ENCODE peak calls at places on chromosomes 12 and 14, in eight cellular contexts. One of them, this sample, is unnamed.

GRCh38 chr14:100032749-100033148 is 32.5 kb upstream of the EVL start:
- DNase-seq in GM06990: no peak
- DNase-seq in cardiac muscle cell: no peak
- DNase-seq in HL-60: no peak
- DNase-seq in bronchial epithelial cell: no peak
- DNase-seq in choroid plexus epithelial cell: no peak
- DNase-seq in prostate gland: no peak
- DNase-seq in GM20000: no peak
- DNase-seq in this sample: no peak

GRCh38 chr12:46244273-46244672 is 24.6 kb downstream of the SLC38A1 start:
- DNase-seq in prostate gland: no peak
- DNase-seq in choroid plexus epithelial cell: no peak
- DNase-seq in bronchial epithelial cell: no peak
- DNase-seq in cardiac muscle cell: peak
- DNase-seq in GM20000: no peak
- DNase-seq in HL-60: no peak
- DNase-seq in GM06990: no peak
- DNase-seq in this sample: no peak

GRCh38 chr14:93269341-93270068 is 62.4 kb downstream of the UBR7 start:
- DNase-seq in cardiac muscle cell: no peak
- DNase-seq in HL-60: no peak
- DNase-seq in bronchial epithelial cell: peak
- DNase-seq in choroid plexus epithelial cell: peak
- DNase-seq in prostate gland: no peak
- DNase-seq in GM20000: no peak
- DNase-seq in GM06990: no peak
- DNase-seq in this sample: no peak

GRCh38 chr14:99672506-99673327 is 11.4 kb upstream of the CYP46A1 start:
- DNase-seq in HL-60: peak
- DNase-seq in cardiac muscle cell: no peak
- DNase-seq in bronchial epithelial cell: no peak
- DNase-seq in choroid plexus epithelial cell: no peak
- DNase-seq in prostate gland: no peak
- DNase-seq in GM20000: no peak
- DNase-seq in GM06990: no peak
- DNase-seq in this sample: no peak

GRCh38 chr14:81464253-81465001 is 64.3 kb upstream of the STON2 start:
- DNase-seq in choroid plexus epithelial cell: peak
- DNase-seq in cardiac muscle cell: peak
- DNase-seq in bronchial epithelial cell: peak
- DNase-seq in GM20000: peak
- DNase-seq in HL-60: peak
- DNase-seq in GM06990: peak
- DNase-seq in prostate gland: peak
- DNase-seq in this sample: peak

GRCh38 chr12:64362721-64363305 is 27.7 kb downstream of the C12orf56 start:
- DNase-seq in HL-60: no peak
- DNase-seq in GM06990: no peak
- DNase-seq in cardiac muscle cell: no peak
- DNase-seq in bronchial epithelial cell: no peak
- DNase-seq in prostate gland: no peak
- DNase-seq in GM20000: no peak
- DNase-seq in choroid plexus epithelial cell: no peak
- DNase-seq in this sample: no peak

GRCh38 chr12:48773686-48774085 is 15.2 kb downstream of the ADCY6 start:
- DNase-seq in bronchial epithelial cell: no peak
- DNase-seq in GM06990: no peak
- DNase-seq in HL-60: no peak
- DNase-seq in GM20000: no peak
- DNase-seq in cardiac muscle cell: no peak
- DNase-seq in prostate gland: no peak
- DNase-seq in choroid plexus epithelial cell: no peak
- DNase-seq in this sample: no peak

GRCh38 chr12:27566159-27566558 is 42.2 kb downstream of the PPFIBP1 start:
- DNase-seq in GM06990: no peak
- DNase-seq in prostate gland: no peak
- DNase-seq in GM20000: no peak
- DNase-seq in choroid plexus epithelial cell: no peak
- DNase-seq in cardiac muscle cell: no peak
- DNase-seq in bronchial epithelial cell: no peak
- DNase-seq in HL-60: no peak
- DNase-seq in this sample: no peak

GRCh38 chr14:87312138-87312537 is 680.8 kb downstream of the GALC start:
- DNase-seq in GM06990: no peak
- DNase-seq in bronchial epithelial cell: no peak
- DNase-seq in choroid plexus epithelial cell: no peak
- DNase-seq in HL-60: no peak
- DNase-seq in cardiac muscle cell: no peak
- DNase-seq in GM20000: no peak
- DNase-seq in prostate gland: peak
- DNase-seq in this sample: no peak

GRCh38 chr12:124601699-124602098 is 34.3 kb upstream of the NCOR2 start:
- DNase-seq in bronchial epithelial cell: no peak
- DNase-seq in choroid plexus epithelial cell: no peak
- DNase-seq in prostate gland: no peak
- DNase-seq in GM20000: no peak
- DNase-seq in GM06990: no peak
- DNase-seq in cardiac muscle cell: no peak
- DNase-seq in HL-60: no peak
- DNase-seq in this sample: no peak

GRCh38 chr12:94272280-94272679 is 123.9 kb downstream of the PLXNC1 start:
- DNase-seq in GM06990: no peak
- DNase-seq in prostate gland: no peak
- DNase-seq in HL-60: no peak
- DNase-seq in bronchial epithelial cell: no peak
- DNase-seq in GM20000: no peak
- DNase-seq in cardiac muscle cell: no peak
- DNase-seq in choroid plexus epithelial cell: no peak
- DNase-seq in this sample: no peak

GRCh38 chr12:108798551-108799221 is 58.7 kb downstream of the SSH1 start:
- DNase-seq in choroid plexus epithelial cell: peak
- DNase-seq in HL-60: no peak
- DNase-seq in GM20000: no peak
- DNase-seq in GM06990: no peak
- DNase-seq in cardiac muscle cell: no peak
- DNase-seq in prostate gland: no peak
- DNase-seq in bronchial epithelial cell: peak
- DNase-seq in this sample: peak

GRCh38 chr12:4819654-4820053 is 90.1 kb upstream of the KCNA1 start:
- DNase-seq in prostate gland: no peak
- DNase-seq in GM06990: no peak
- DNase-seq in bronchial epithelial cell: no peak
- DNase-seq in choroid plexus epithelial cell: no peak
- DNase-seq in HL-60: peak
- DNase-seq in GM20000: peak
- DNase-seq in cardiac muscle cell: no peak
- DNase-seq in this sample: no peak

GRCh38 chr12:21334771-21335325 is at the start of gene SLCO1A2:
- DNase-seq in prostate gland: no peak
- DNase-seq in GM06990: no peak
- DNase-seq in GM20000: no peak
- DNase-seq in HL-60: no peak
- DNase-seq in cardiac muscle cell: no peak
- DNase-seq in choroid plexus epithelial cell: peak
- DNase-seq in bronchial epithelial cell: no peak
- DNase-seq in this sample: no peak

GRCh38 chr14:54189358-54190354 is 207.2 kb upstream of the CDKN3 start:
- DNase-seq in GM06990: no peak
- DNase-seq in cardiac muscle cell: no peak
- DNase-seq in choroid plexus epithelial cell: peak
- DNase-seq in prostate gland: no peak
- DNase-seq in GM20000: no peak
- DNase-seq in HL-60: no peak
- DNase-seq in bronchial epithelial cell: peak
- DNase-seq in this sample: no peak

GRCh38 chr12:82565982-82566381 is 120.7 kb upstream of the TMTC2 start:
- DNase-seq in choroid plexus epithelial cell: no peak
- DNase-seq in GM20000: no peak
- DNase-seq in prostate gland: no peak
- DNase-seq in GM06990: no peak
- DNase-seq in HL-60: no peak
- DNase-seq in bronchial epithelial cell: no peak
- DNase-seq in cardiac muscle cell: no peak
- DNase-seq in this sample: no peak

GRCh38 chr14:70186826-70187483 is 1.8 kb downstream of the SLC8A3 start:
- DNase-seq in choroid plexus epithelial cell: peak
- DNase-seq in prostate gland: no peak
- DNase-seq in cardiac muscle cell: peak
- DNase-seq in bronchial epithelial cell: no peak
- DNase-seq in GM20000: peak
- DNase-seq in GM06990: peak
- DNase-seq in HL-60: no peak
- DNase-seq in this sample: no peak

GRCh38 chr14:30387856-30388255 is 171.1 kb upstream of the G2E3 start:
- DNase-seq in bronchial epithelial cell: no peak
- DNase-seq in GM20000: no peak
- DNase-seq in prostate gland: no peak
- DNase-seq in GM06990: no peak
- DNase-seq in choroid plexus epithelial cell: no peak
- DNase-seq in HL-60: no peak
- DNase-seq in cardiac muscle cell: no peak
- DNase-seq in this sample: no peak

GRCh38 chr14:77259025-77259715 is 11.8 kb downstream of the NGB start:
- DNase-seq in HL-60: no peak
- DNase-seq in cardiac muscle cell: no peak
- DNase-seq in bronchial epithelial cell: no peak
- DNase-seq in GM20000: no peak
- DNase-seq in prostate gland: no peak
- DNase-seq in choroid plexus epithelial cell: no peak
- DNase-seq in GM06990: no peak
- DNase-seq in this sample: no peak

GRCh38 chr12:77540097-77540496 is 290.6 kb upstream of the NAV3 start:
- DNase-seq in GM06990: no peak
- DNase-seq in choroid plexus epithelial cell: no peak
- DNase-seq in cardiac muscle cell: no peak
- DNase-seq in prostate gland: no peak
- DNase-seq in GM20000: no peak
- DNase-seq in HL-60: no peak
- DNase-seq in bronchial epithelial cell: no peak
- DNase-seq in this sample: no peak
- TF ChIP-seq CTCF in GM06990: peak
- TF ChIP-seq CTCF in choroid plexus epithelial cell: peak
- TF ChIP-seq CTCF in cardiac muscle cell: no peak
- TF ChIP-seq CTCF in prostate gland: no peak
- TF ChIP-seq CTCF in GM20000: no peak
- TF ChIP-seq CTCF in HL-60: no peak
- TF ChIP-seq CTCF in bronchial epithelial cell: no peak
- TF ChIP-seq CTCF in this sample: no peak

GRCh38 chr12:2892246-2892645 is 1.6 kb downstream of the TULP3 start:
- DNase-seq in GM20000: no peak
- DNase-seq in choroid plexus epithelial cell: no peak
- DNase-seq in HL-60: no peak
- DNase-seq in GM06990: no peak
- DNase-seq in bronchial epithelial cell: no peak
- DNase-seq in prostate gland: no peak
- DNase-seq in cardiac muscle cell: no peak
- DNase-seq in this sample: no peak

GRCh38 chr12:2891240-2892053 is 756 bp downstream of the TULP3 start:
- DNase-seq in cardiac muscle cell: peak
- DNase-seq in choroid plexus epithelial cell: peak
- DNase-seq in prostate gland: peak
- DNase-seq in GM20000: no peak
- DNase-seq in GM06990: no peak
- DNase-seq in bronchial epithelial cell: peak
- DNase-seq in HL-60: no peak
- DNase-seq in this sample: no peak

GRCh38 chr12:2890001-2890387 is 697 bp upstream of the TULP3 start:
- DNase-seq in GM06990: no peak
- DNase-seq in HL-60: no peak
- DNase-seq in choroid plexus epithelial cell: peak
- DNase-seq in bronchial epithelial cell: no peak
- DNase-seq in GM20000: no peak
- DNase-seq in cardiac muscle cell: no peak
- DNase-seq in prostate gland: no peak
- DNase-seq in this sample: no peak

GRCh38 chr12:2893007-2893406 is 2.3 kb downstream of the TULP3 start:
- DNase-seq in GM06990: no peak
- DNase-seq in bronchial epithelial cell: peak
- DNase-seq in choroid plexus epithelial cell: peak
- DNase-seq in HL-60: no peak
- DNase-seq in GM20000: no peak
- DNase-seq in cardiac muscle cell: no peak
- DNase-seq in prostate gland: no peak
- DNase-seq in this sample: no peak

DNA sequence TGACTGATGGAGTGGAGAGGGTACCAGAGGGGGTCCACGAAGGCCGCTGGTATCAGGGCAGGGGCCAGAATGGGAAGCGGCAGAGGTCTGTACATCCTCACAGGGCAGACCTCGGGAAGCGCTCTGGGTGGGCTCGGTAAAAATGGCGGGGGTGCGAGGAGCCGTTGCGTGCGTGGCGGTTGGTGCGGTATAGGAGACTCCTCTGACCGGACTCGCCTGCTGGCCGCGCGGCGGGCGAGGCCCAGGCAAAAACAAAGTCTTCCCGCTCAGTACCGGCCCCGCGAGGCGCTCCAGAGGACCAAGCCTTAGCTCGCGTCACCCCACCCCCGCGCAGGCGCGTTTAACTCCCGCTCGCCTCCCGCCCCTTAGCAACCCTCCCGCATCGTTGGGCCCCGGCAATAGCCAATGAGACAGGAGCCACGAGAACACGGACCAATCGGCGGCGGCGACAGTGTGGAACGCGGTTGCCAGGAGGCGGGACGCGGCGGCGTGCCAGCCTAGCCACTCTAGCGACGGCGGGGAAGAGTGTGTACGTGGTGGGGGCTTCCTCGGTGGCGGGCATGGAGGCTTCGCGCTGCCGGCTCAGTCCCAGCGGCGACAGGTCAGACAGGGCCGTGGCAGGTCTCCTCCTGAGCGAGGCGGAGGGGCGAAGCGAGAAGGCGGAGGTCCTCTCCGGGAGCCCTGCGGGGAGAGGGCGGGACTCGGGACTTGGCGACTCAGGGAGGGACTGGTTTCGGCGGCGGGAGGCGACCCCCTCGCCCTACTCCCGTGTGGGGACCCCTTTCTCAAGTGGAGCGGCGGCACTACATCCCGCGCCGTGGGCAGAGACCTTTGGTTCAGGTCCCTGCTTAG is at the start of gene TULP3:
- DNase-seq in prostate gland: peak
- DNase-seq in bronchial epithelial cell: peak
- DNase-seq in GM20000: peak
- DNase-seq in HL-60: peak
- DNase-seq in GM06990: peak
- DNase-seq in choroid plexus epithelial cell: peak
- DNase-seq in cardiac muscle cell: peak
- DNase-seq in this sample: peak
- TF ChIP-seq CTCF in prostate gland: no peak
- TF ChIP-seq CTCF in bronchial epithelial cell: peak
- TF ChIP-seq CTCF in GM20000: no peak
- TF ChIP-seq CTCF in HL-60: no peak
- TF ChIP-seq CTCF in GM06990: no peak
- TF ChIP-seq CTCF in choroid plexus epithelial cell: peak
- TF ChIP-seq CTCF in cardiac muscle cell: peak
- TF ChIP-seq CTCF in this sample: no peak

GRCh38 chr12:74816398-74817175 is 279.0 kb downstream of the ATXN7L3B start:
- DNase-seq in HL-60: no peak
- DNase-seq in GM06990: peak
- DNase-seq in choroid plexus epithelial cell: no peak
- DNase-seq in cardiac muscle cell: no peak
- DNase-seq in prostate gland: no peak
- DNase-seq in bronchial epithelial cell: no peak
- DNase-seq in GM20000: no peak
- DNase-seq in this sample: no peak
- TF ChIP-seq CTCF in HL-60: no peak
- TF ChIP-seq CTCF in GM06990: no peak
- TF ChIP-seq CTCF in choroid plexus epithelial cell: no peak
- TF ChIP-seq CTCF in cardiac muscle cell: no peak
- TF ChIP-seq CTCF in prostate gland: no peak
- TF ChIP-seq CTCF in bronchial epithelial cell: no peak
- TF ChIP-seq CTCF in GM20000: no peak
- TF ChIP-seq CTCF in this sample: no peak

GRCh38 chr14:61188936-61189808 is 92.0 kb downstream of the TMEM30B start:
- DNase-seq in GM06990: peak
- DNase-seq in prostate gland: peak
- DNase-seq in GM20000: peak
- DNase-seq in cardiac muscle cell: peak
- DNase-seq in choroid plexus epithelial cell: peak
- DNase-seq in bronchial epithelial cell: peak
- DNase-seq in HL-60: no peak
- DNase-seq in this sample: no peak
- TF ChIP-seq CTCF in GM06990: peak
- TF ChIP-seq CTCF in prostate gland: peak
- TF ChIP-seq CTCF in GM20000: peak
- TF ChIP-seq CTCF in cardiac muscle cell: peak
- TF ChIP-seq CTCF in choroid plexus epithelial cell: peak
- TF ChIP-seq CTCF in bronchial epithelial cell: peak
- TF ChIP-seq CTCF in HL-60: no peak
- TF ChIP-seq CTCF in this sample: peak